ENCODE peak calls at places on chromosomes 3 and 15, in ten cellular contexts. M, T, H, N, C, J, R, X, A and Z are unnamed samples.

GRCh38 chr3:57556459-57557087 is 499 bp downstream of the PDE12 start:
- DNase-seq in M (peak), T (no peak), H (peak), N (peak), C (no peak), J (no peak), R (peak), X (no peak), A (no peak), Z (no peak)

GRCh38 chr15:66275352-66275751 is 18.0 kb upstream of the DIS3L start:
- DNase-seq in M (no peak), T (no peak), H (no peak), N (no peak), C (no peak), J (no peak), R (no peak), X (no peak), A (no peak), Z (no peak)

GRCh38 chr3:78690806-78691205 is 1077.0 kb downstream of the ROBO1 start:
- DNase-seq in M (no peak), T (no peak), H (peak), N (no peak), C (no peak), J (no peak), R (no peak), X (no peak), A (no peak), Z (no peak)

GRCh38 chr3:138578961-138579574 is 15.0 kb downstream of the CEP70 start:
- DNase-seq in M (no peak), T (no peak), H (no peak), N (no peak), C (no peak), J (no peak), R (no peak), X (no peak), A (peak), Z (no peak)

GRCh38 chr3:194503101-194503531 is 16.3 kb upstream of the ATP13A3 start:
- DNase-seq in M (no peak), T (no peak), H (peak), N (no peak), C (no peak), J (no peak), R (no peak), X (no peak), A (no peak), Z (no peak)

GRCh38 chr3:171695476-171695875 is 114.8 kb downstream of the PLD1 start:
- DNase-seq in M (no peak), T (no peak), H (peak), N (no peak), C (no peak), J (no peak), R (no peak), X (no peak), A (no peak), Z (no peak)

GRCh38 chr3:181695661-181696491 is 15.8 kb upstream of the SOX2 start:
- DNase-seq in M (no peak), T (no peak), H (no peak), N (no peak), C (no peak), J (no peak), R (no peak), X (no peak), A (no peak), Z (no peak)

GRCh38 chr3:105511031-105511430 is 144.3 kb downstream of the ALCAM start:
- DNase-seq in M (no peak), T (no peak), H (peak), N (no peak), C (no peak), J (no peak), R (peak), X (no peak), A (no peak), Z (no peak)

GRCh38 chr3:137714551-137714950 is 49.6 kb upstream of the SOX14 start:
- DNase-seq in M (no peak), T (no peak), H (no peak), N (no peak), C (no peak), J (no peak), R (no peak), X (no peak), A (no peak), Z (no peak)

GRCh38 chr3:127674099-127674792 is 1.5 kb downstream of the ABTB1 start:
- DNase-seq in M (no peak), T (no peak), H (no peak), N (no peak), C (no peak), J (peak), R (peak), X (no peak), A (no peak), Z (no peak)

GRCh38 chr3:148175215-148175614 is 522.5 kb upstream of the AGTR1 start:
- DNase-seq in M (no peak), T (no peak), H (peak), N (no peak), C (no peak), J (no peak), R (no peak), X (no peak), A (no peak), Z (no peak)

GRCh38 chr15:80777137-80777536 is 2.0 kb upstream of the CEMIP start:
- DNase-seq in M (no peak), T (no peak), H (peak), N (no peak), C (no peak), J (peak), R (no peak), X (no peak), A (peak), Z (no peak)

GRCh38 chr3:29642393-29643033 is 361.6 kb downstream of the RBMS3 start:
- DNase-seq in M (no peak), T (no peak), H (peak), N (no peak), C (no peak), J (no peak), R (peak), X (no peak), A (no peak), Z (no peak)

GRCh38 chr3:123390865-123391613 is 57.9 kb downstream of the ADCY5 start:
- DNase-seq in M (no peak), T (no peak), H (peak), N (no peak), C (no peak), J (no peak), R (no peak), X (no peak), A (no peak), Z (no peak)